ENCODE peak calls at places on chromosomes 13 and 19, in ten cellular contexts. One of them, this sample, is unnamed.

GRCh38 chr13:114088234-114088633 is 44.2 kb downstream of the RASA3 start:
- DNase-seq in sigmoid colon: no peak
- DNase-seq in AG04450: no peak
- DNase-seq in AG10803: no peak
- DNase-seq in neural crest cell: no peak
- DNase-seq in lower lobe of right lung: no peak
- DNase-seq in fibroblast of the aortic adventitia: no peak
- DNase-seq in fibroblast of mammary gland: no peak
- DNase-seq in pancreas: no peak
- DNase-seq in prostate gland: no peak
- DNase-seq in this sample: no peak

GRCh38 chr13:31927219-31927653 is 104.3 kb upstream of the FRY start:
- DNase-seq in lower lobe of right lung: no peak
- DNase-seq in AG04450: no peak
- DNase-seq in prostate gland: no peak
- DNase-seq in neural crest cell: no peak
- DNase-seq in fibroblast of mammary gland: no peak
- DNase-seq in fibroblast of the aortic adventitia: no peak
- DNase-seq in pancreas: peak
- DNase-seq in sigmoid colon: no peak
- DNase-seq in AG10803: no peak
- DNase-seq in this sample: no peak

GRCh38 chr19:48480476-48481190 is 11.5 kb downstream of the CYTH2 start:
- DNase-seq in AG10803: peak
- DNase-seq in pancreas: no peak
- DNase-seq in sigmoid colon: no peak
- DNase-seq in AG04450: no peak
- DNase-seq in prostate gland: no peak
- DNase-seq in neural crest cell: no peak
- DNase-seq in lower lobe of right lung: no peak
- DNase-seq in fibroblast of mammary gland: peak
- DNase-seq in fibroblast of the aortic adventitia: no peak
- DNase-seq in this sample: no peak

GRCh38 chr19:29576761-29577661 is 29.1 kb upstream of the POP4 start:
- DNase-seq in AG10803: no peak
- DNase-seq in pancreas: no peak
- DNase-seq in fibroblast of mammary gland: peak
- DNase-seq in lower lobe of right lung: no peak
- DNase-seq in prostate gland: no peak
- DNase-seq in AG04450: no peak
- DNase-seq in neural crest cell: no peak
- DNase-seq in fibroblast of the aortic adventitia: peak
- DNase-seq in sigmoid colon: no peak
- DNase-seq in this sample: no peak

GRCh38 chr19:58387338-58388174 is 487 bp downstream of the RPS5 start:
- DNase-seq in neural crest cell: no peak
- DNase-seq in sigmoid colon: no peak
- DNase-seq in fibroblast of mammary gland: peak
- DNase-seq in lower lobe of right lung: no peak
- DNase-seq in AG10803: no peak
- DNase-seq in prostate gland: no peak
- DNase-seq in AG04450: no peak
- DNase-seq in fibroblast of the aortic adventitia: no peak
- DNase-seq in pancreas: peak
- DNase-seq in this sample: no peak

GRCh38 chr13:76965759-76966421 is 17.6 kb downstream of the ACOD1 start:
- DNase-seq in prostate gland: no peak
- DNase-seq in neural crest cell: no peak
- DNase-seq in fibroblast of the aortic adventitia: peak
- DNase-seq in lower lobe of right lung: no peak
- DNase-seq in sigmoid colon: peak
- DNase-seq in fibroblast of mammary gland: peak
- DNase-seq in AG10803: peak
- DNase-seq in AG04450: peak
- DNase-seq in pancreas: no peak
- DNase-seq in this sample: no peak

GRCh38 chr13:110271313-110271712 is 35.6 kb downstream of the COL4A1 start:
- DNase-seq in pancreas: no peak
- DNase-seq in neural crest cell: no peak
- DNase-seq in AG04450: no peak
- DNase-seq in fibroblast of mammary gland: no peak
- DNase-seq in fibroblast of the aortic adventitia: no peak
- DNase-seq in lower lobe of right lung: no peak
- DNase-seq in AG10803: no peak
- DNase-seq in sigmoid colon: no peak
- DNase-seq in prostate gland: no peak
- DNase-seq in this sample: no peak

GRCh38 chr19:12603714-12604113 is 6.9 kb downstream of the ZNF490 start:
- DNase-seq in fibroblast of mammary gland: no peak
- DNase-seq in pancreas: no peak
- DNase-seq in AG04450: no peak
- DNase-seq in fibroblast of the aortic adventitia: no peak
- DNase-seq in prostate gland: no peak
- DNase-seq in neural crest cell: no peak
- DNase-seq in sigmoid colon: no peak
- DNase-seq in AG10803: peak
- DNase-seq in lower lobe of right lung: no peak
- DNase-seq in this sample: no peak

GRCh38 chr13:71118779-71119364 is 748.1 kb downstream of the DACH1 start:
- DNase-seq in fibroblast of the aortic adventitia: no peak
- DNase-seq in pancreas: no peak
- DNase-seq in prostate gland: no peak
- DNase-seq in lower lobe of right lung: no peak
- DNase-seq in AG10803: no peak
- DNase-seq in fibroblast of mammary gland: no peak
- DNase-seq in AG04450: no peak
- DNase-seq in sigmoid colon: no peak
- DNase-seq in neural crest cell: no peak
- DNase-seq in this sample: no peak

GRCh38 chr19:756232-756631 is 5.3 kb downstream of the MISP start:
- DNase-seq in prostate gland: no peak
- DNase-seq in sigmoid colon: no peak
- DNase-seq in AG10803: peak
- DNase-seq in lower lobe of right lung: no peak
- DNase-seq in AG04450: no peak
- DNase-seq in pancreas: no peak
- DNase-seq in fibroblast of the aortic adventitia: no peak
- DNase-seq in neural crest cell: no peak
- DNase-seq in fibroblast of mammary gland: peak
- DNase-seq in this sample: no peak

GRCh38 chr13:113775451-113776145 is 16.6 kb downstream of the TMEM255B start:
- DNase-seq in neural crest cell: no peak
- DNase-seq in fibroblast of mammary gland: no peak
- DNase-seq in pancreas: no peak
- DNase-seq in sigmoid colon: no peak
- DNase-seq in prostate gland: no peak
- DNase-seq in AG04450: no peak
- DNase-seq in lower lobe of right lung: no peak
- DNase-seq in AG10803: no peak
- DNase-seq in fibroblast of the aortic adventitia: no peak
- DNase-seq in this sample: no peak

GRCh38 chr13:110001622-110002275 is 215.4 kb upstream of the IRS2 start:
- DNase-seq in neural crest cell: no peak
- DNase-seq in pancreas: no peak
- DNase-seq in AG10803: peak
- DNase-seq in fibroblast of the aortic adventitia: peak
- DNase-seq in AG04450: peak
- DNase-seq in fibroblast of mammary gland: peak
- DNase-seq in lower lobe of right lung: no peak
- DNase-seq in prostate gland: no peak
- DNase-seq in sigmoid colon: no peak
- DNase-seq in this sample: no peak

GRCh38 chr19:45569619-45570421 is 14.8 kb downstream of the OPA3 start:
- DNase-seq in AG04450: no peak
- DNase-seq in fibroblast of mammary gland: peak
- DNase-seq in pancreas: peak
- DNase-seq in fibroblast of the aortic adventitia: peak
- DNase-seq in lower lobe of right lung: peak
- DNase-seq in AG10803: peak
- DNase-seq in neural crest cell: peak
- DNase-seq in prostate gland: peak
- DNase-seq in sigmoid colon: no peak
- DNase-seq in this sample: no peak

GRCh38 chr19:48818234-48818823 is 7.5 kb upstream of the BCAT2 start:
- DNase-seq in fibroblast of the aortic adventitia: no peak
- DNase-seq in neural crest cell: no peak
- DNase-seq in pancreas: peak
- DNase-seq in AG10803: no peak
- DNase-seq in fibroblast of mammary gland: no peak
- DNase-seq in AG04450: no peak
- DNase-seq in lower lobe of right lung: peak
- DNase-seq in sigmoid colon: no peak
- DNase-seq in prostate gland: no peak
- DNase-seq in this sample: no peak

DNA sequence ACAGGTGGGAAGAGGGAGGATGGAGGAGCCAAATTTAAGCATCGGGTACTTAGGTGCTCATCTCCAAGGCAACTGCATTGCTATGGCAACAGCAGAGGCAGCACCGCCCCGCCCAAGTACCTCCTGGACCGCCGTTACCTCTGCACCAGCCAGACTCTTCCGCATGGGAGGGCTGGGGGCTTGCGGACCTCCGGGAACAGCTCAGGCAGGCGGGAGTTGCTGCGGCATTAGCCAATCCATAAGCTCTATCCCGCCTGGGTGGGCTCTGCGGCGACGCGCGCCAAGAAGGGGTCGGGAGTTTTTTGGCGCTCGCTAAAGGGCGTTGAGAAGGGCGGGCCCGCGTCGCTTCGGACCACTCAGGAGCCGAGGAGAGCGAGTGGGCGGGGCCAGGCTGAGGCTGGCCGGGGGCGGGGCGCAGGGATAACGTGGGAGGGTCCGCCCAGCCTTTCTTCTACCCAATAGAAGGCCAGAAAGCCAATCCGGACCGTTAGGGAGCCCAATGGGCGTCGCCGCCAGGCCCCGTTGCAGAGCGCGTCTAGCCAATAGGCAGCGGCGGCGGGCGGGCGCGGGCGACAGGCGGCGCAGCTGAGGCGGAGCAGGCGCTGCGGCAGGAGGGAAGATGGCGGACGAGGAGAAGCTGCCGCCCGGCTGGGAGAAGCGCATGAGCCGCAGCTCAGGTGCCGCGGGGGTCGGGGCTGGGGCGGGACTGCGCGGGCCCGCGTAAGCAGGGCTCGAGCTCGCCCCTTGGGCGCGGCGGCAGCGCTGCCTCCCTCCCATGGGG is at the start of gene PIN1:
- DNase-seq in fibroblast of the aortic adventitia: peak
- DNase-seq in lower lobe of right lung: peak
- DNase-seq in AG10803: peak
- DNase-seq in AG04450: peak
- DNase-seq in neural crest cell: peak
- DNase-seq in sigmoid colon: peak
- DNase-seq in fibroblast of mammary gland: peak
- DNase-seq in prostate gland: peak
- DNase-seq in pancreas: peak
- DNase-seq in this sample: peak
- TF ChIP-seq CTCF in fibroblast of the aortic adventitia: peak
- TF ChIP-seq CTCF in lower lobe of right lung: peak
- TF ChIP-seq CTCF in AG10803: peak
- TF ChIP-seq CTCF in AG04450: peak
- TF ChIP-seq CTCF in neural crest cell: peak
- TF ChIP-seq CTCF in sigmoid colon: peak
- TF ChIP-seq CTCF in fibroblast of mammary gland: no peak
- TF ChIP-seq CTCF in prostate gland: peak
- TF ChIP-seq CTCF in pancreas: peak
- TF ChIP-seq CTCF in this sample: peak

DNA sequence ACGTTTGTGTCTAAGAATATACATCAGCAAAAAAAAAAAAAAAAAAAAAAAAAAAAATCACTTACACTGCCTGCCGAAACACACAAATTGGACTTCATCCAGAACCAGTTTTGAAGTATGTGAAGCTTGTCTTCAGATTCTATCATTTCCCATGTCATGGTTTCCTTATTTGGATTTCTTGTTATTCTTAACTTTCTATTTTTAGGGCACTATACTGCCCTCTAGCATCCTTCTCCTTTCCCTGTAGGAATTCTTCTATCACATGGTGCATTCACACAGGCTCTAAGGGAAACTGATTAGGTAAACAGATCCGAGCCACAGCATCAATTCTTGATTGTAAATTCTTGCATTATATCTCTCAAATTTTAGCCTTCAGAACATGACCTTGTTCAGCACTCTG is 1507.5 kb downstream of the OLFM4 start:
- DNase-seq in prostate gland: no peak
- DNase-seq in AG04450: no peak
- DNase-seq in fibroblast of mammary gland: no peak
- DNase-seq in neural crest cell: no peak
- DNase-seq in sigmoid colon: no peak
- DNase-seq in pancreas: no peak
- DNase-seq in fibroblast of the aortic adventitia: no peak
- DNase-seq in AG10803: no peak
- DNase-seq in lower lobe of right lung: no peak
- DNase-seq in this sample: no peak
- TF ChIP-seq CTCF in prostate gland: no peak
- TF ChIP-seq CTCF in AG04450: no peak
- TF ChIP-seq CTCF in fibroblast of mammary gland: no peak
- TF ChIP-seq CTCF in neural crest cell: peak
- TF ChIP-seq CTCF in sigmoid colon: no peak
- TF ChIP-seq CTCF in pancreas: no peak
- TF ChIP-seq CTCF in fibroblast of the aortic adventitia: no peak
- TF ChIP-seq CTCF in AG10803: no peak
- TF ChIP-seq CTCF in lower lobe of right lung: peak
- TF ChIP-seq CTCF in this sample: no peak

GRCh38 chr13:43116242-43116641 is 92.9 kb downstream of the DNAJC15 start:
- DNase-seq in prostate gland: no peak
- DNase-seq in fibroblast of the aortic adventitia: no peak
- DNase-seq in pancreas: no peak
- DNase-seq in neural crest cell: no peak
- DNase-seq in AG04450: no peak
- DNase-seq in fibroblast of mammary gland: no peak
- DNase-seq in AG10803: no peak
- DNase-seq in sigmoid colon: no peak
- DNase-seq in lower lobe of right lung: no peak
- DNase-seq in this sample: no peak
- TF ChIP-seq CTCF in prostate gland: no peak
- TF ChIP-seq CTCF in fibroblast of the aortic adventitia: no peak
- TF ChIP-seq CTCF in pancreas: no peak
- TF ChIP-seq CTCF in neural crest cell: no peak
- TF ChIP-seq CTCF in AG04450: no peak
- TF ChIP-seq CTCF in fibroblast of mammary gland: no peak
- TF ChIP-seq CTCF in AG10803: no peak
- TF ChIP-seq CTCF in sigmoid colon: no peak
- TF ChIP-seq CTCF in lower lobe of right lung: no peak
- TF ChIP-seq CTCF in this sample: no peak

DNA sequence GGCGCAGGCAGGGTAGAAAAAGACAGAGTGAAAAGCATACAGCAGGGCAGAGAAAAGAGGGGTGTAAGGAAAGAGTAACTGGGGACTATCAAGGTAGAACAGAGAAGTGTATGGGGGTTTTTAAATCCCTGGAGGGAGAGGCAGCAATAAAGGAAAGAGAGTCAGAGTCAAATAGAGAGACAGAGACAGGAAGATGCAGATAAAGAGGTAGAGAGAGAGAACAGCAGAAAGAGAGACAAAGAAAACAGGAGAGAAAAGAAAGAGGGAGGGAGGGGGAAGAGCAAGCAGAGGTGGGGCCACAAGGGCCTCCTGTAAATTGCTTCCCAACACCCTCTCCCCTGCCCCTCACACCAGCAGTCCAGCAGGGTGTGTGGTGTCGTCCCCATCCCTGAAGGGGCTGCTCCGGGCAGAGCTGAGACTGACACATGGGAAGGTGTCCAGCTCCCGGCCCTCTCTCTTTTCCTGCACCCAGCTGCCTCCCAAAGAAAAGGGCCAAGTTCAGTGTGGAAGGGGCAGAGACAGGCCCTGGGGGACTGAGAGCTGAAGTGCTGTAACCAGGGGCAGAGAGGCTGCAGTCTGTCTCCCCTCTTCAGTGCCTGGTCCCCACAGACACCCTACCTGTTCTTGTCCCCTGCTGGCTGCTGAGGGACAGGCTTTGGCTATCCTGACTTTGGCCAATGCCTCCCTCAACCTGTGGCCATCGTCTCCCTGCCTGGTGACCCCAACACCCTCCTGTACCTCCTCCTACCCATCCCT is 17.4 kb upstream of the POU2F2 start:
- DNase-seq in AG10803: no peak
- DNase-seq in neural crest cell: no peak
- DNase-seq in lower lobe of right lung: no peak
- DNase-seq in pancreas: no peak
- DNase-seq in prostate gland: no peak
- DNase-seq in fibroblast of mammary gland: no peak
- DNase-seq in fibroblast of the aortic adventitia: no peak
- DNase-seq in sigmoid colon: no peak
- DNase-seq in AG04450: no peak
- DNase-seq in this sample: no peak
- TF ChIP-seq CTCF in AG10803: no peak
- TF ChIP-seq CTCF in neural crest cell: no peak
- TF ChIP-seq CTCF in lower lobe of right lung: no peak
- TF ChIP-seq CTCF in pancreas: no peak
- TF ChIP-seq CTCF in prostate gland: no peak
- TF ChIP-seq CTCF in fibroblast of mammary gland: no peak
- TF ChIP-seq CTCF in fibroblast of the aortic adventitia: no peak
- TF ChIP-seq CTCF in sigmoid colon: no peak
- TF ChIP-seq CTCF in AG04450: no peak
- TF ChIP-seq CTCF in this sample: no peak